ENCODE peak calls at places on chromosomes 1 and 21, in five cellular contexts. One of them, this sample, is unnamed.

GRCh38 chr1:6342031-6342430 is 51.5 kb downstream of the ACOT7 start:
- DNase-seq in glutamatergic neuron: peak
- DNase-seq in progenitor cell of endocrine pancreas: no peak
- DNase-seq in NT2/D1: no peak
- DNase-seq in NCI-H1105 treated with DMSO at 0.1 percent for 48 hours: no peak
- DNase-seq in this sample: no peak

GRCh38 chr1:59220356-59220755 is 76.5 kb upstream of the FGGY start:
- DNase-seq in glutamatergic neuron: no peak
- DNase-seq in NT2/D1: no peak
- DNase-seq in progenitor cell of endocrine pancreas: no peak
- DNase-seq in NCI-H1105 treated with DMSO at 0.1 percent for 48 hours: no peak
- DNase-seq in this sample: no peak

GRCh38 chr21:28554660-28555475 is 437.8 kb downstream of the LTN1 start:
- DNase-seq in NT2/D1: peak
- DNase-seq in NCI-H1105 treated with DMSO at 0.1 percent for 48 hours: no peak
- DNase-seq in glutamatergic neuron: no peak
- DNase-seq in progenitor cell of endocrine pancreas: no peak
- DNase-seq in this sample: no peak

GRCh38 chr21:17981060-17981459 is 161.9 kb upstream of the C21orf91 start:
- DNase-seq in NCI-H1105 treated with DMSO at 0.1 percent for 48 hours: no peak
- DNase-seq in progenitor cell of endocrine pancreas: no peak
- DNase-seq in glutamatergic neuron: no peak
- DNase-seq in NT2/D1: no peak
- DNase-seq in this sample: no peak

GRCh38 chr1:106700151-106700550 is 356.3 kb upstream of the PRMT6 start:
- DNase-seq in NCI-H1105 treated with DMSO at 0.1 percent for 48 hours: no peak
- DNase-seq in glutamatergic neuron: no peak
- DNase-seq in NT2/D1: no peak
- DNase-seq in progenitor cell of endocrine pancreas: no peak
- DNase-seq in this sample: no peak

GRCh38 chr1:66282343-66282852 is 251.6 kb upstream of the SGIP1 start:
- DNase-seq in NCI-H1105 treated with DMSO at 0.1 percent for 48 hours: no peak
- DNase-seq in glutamatergic neuron: no peak
- DNase-seq in NT2/D1: no peak
- DNase-seq in progenitor cell of endocrine pancreas: no peak
- DNase-seq in this sample: peak

GRCh38 chr1:183873642-183874041 is 68.7 kb downstream of the RGL1 start:
- DNase-seq in NT2/D1: no peak
- DNase-seq in progenitor cell of endocrine pancreas: no peak
- DNase-seq in glutamatergic neuron: no peak
- DNase-seq in NCI-H1105 treated with DMSO at 0.1 percent for 48 hours: no peak
- DNase-seq in this sample: no peak

GRCh38 chr21:43345746-43346409 is 81.1 kb downstream of the SIK1 start:
- DNase-seq in glutamatergic neuron: no peak
- DNase-seq in NCI-H1105 treated with DMSO at 0.1 percent for 48 hours: no peak
- DNase-seq in NT2/D1: no peak
- DNase-seq in progenitor cell of endocrine pancreas: no peak
- DNase-seq in this sample: no peak

GRCh38 chr1:62194651-62195282 is at the start of gene L1TD1:
- DNase-seq in progenitor cell of endocrine pancreas: no peak
- DNase-seq in NT2/D1: peak
- DNase-seq in NCI-H1105 treated with DMSO at 0.1 percent for 48 hours: no peak
- DNase-seq in glutamatergic neuron: peak
- DNase-seq in this sample: no peak

GRCh38 chr1:30725450-30726095 is 2.2 kb upstream of the MATN1 start:
- DNase-seq in progenitor cell of endocrine pancreas: no peak
- DNase-seq in NT2/D1: no peak
- DNase-seq in NCI-H1105 treated with DMSO at 0.1 percent for 48 hours: no peak
- DNase-seq in glutamatergic neuron: no peak
- DNase-seq in this sample: no peak

GRCh38 chr1:99825098-99825497 is 25.1 kb upstream of the AGL start:
- DNase-seq in glutamatergic neuron: no peak
- DNase-seq in NT2/D1: no peak
- DNase-seq in progenitor cell of endocrine pancreas: no peak
- DNase-seq in NCI-H1105 treated with DMSO at 0.1 percent for 48 hours: no peak
- DNase-seq in this sample: no peak

GRCh38 chr1:109718495-109718894 is 6.4 kb downstream of the GSTM5 start:
- DNase-seq in NCI-H1105 treated with DMSO at 0.1 percent for 48 hours: no peak
- DNase-seq in progenitor cell of endocrine pancreas: no peak
- DNase-seq in glutamatergic neuron: no peak
- DNase-seq in NT2/D1: no peak
- DNase-seq in this sample: no peak

GRCh38 chr1:6265173-6265572 is 4.3 kb upstream of the GPR153 start:
- DNase-seq in NT2/D1: no peak
- DNase-seq in progenitor cell of endocrine pancreas: no peak
- DNase-seq in NCI-H1105 treated with DMSO at 0.1 percent for 48 hours: no peak
- DNase-seq in glutamatergic neuron: no peak
- DNase-seq in this sample: no peak

GRCh38 chr1:11654571-11655262 is at the start of gene FBXO44:
- DNase-seq in glutamatergic neuron: peak
- DNase-seq in NT2/D1: no peak
- DNase-seq in NCI-H1105 treated with DMSO at 0.1 percent for 48 hours: peak
- DNase-seq in progenitor cell of endocrine pancreas: no peak
- DNase-seq in this sample: peak

GRCh38 chr1:21950734-21951575 is 13.8 kb upstream of the HSPG2 start:
- DNase-seq in NT2/D1: no peak
- DNase-seq in NCI-H1105 treated with DMSO at 0.1 percent for 48 hours: no peak
- DNase-seq in glutamatergic neuron: no peak
- DNase-seq in progenitor cell of endocrine pancreas: no peak
- DNase-seq in this sample: no peak

GRCh38 chr1:46807046-46807972 is 8.5 kb downstream of the CYP4B1 start:
- DNase-seq in progenitor cell of endocrine pancreas: no peak
- DNase-seq in NCI-H1105 treated with DMSO at 0.1 percent for 48 hours: no peak
- DNase-seq in glutamatergic neuron: no peak
- DNase-seq in NT2/D1: no peak
- DNase-seq in this sample: no peak

GRCh38 chr21:16644690-16645089 is 868.2 kb upstream of the CXADR start:
- DNase-seq in progenitor cell of endocrine pancreas: no peak
- DNase-seq in NT2/D1: no peak
- DNase-seq in NCI-H1105 treated with DMSO at 0.1 percent for 48 hours: no peak
- DNase-seq in glutamatergic neuron: no peak
- DNase-seq in this sample: no peak

GRCh38 chr1:8259498-8260290 is 58.2 kb upstream of the SLC45A1 start:
- DNase-seq in NCI-H1105 treated with DMSO at 0.1 percent for 48 hours: peak
- DNase-seq in progenitor cell of endocrine pancreas: no peak
- DNase-seq in glutamatergic neuron: no peak
- DNase-seq in NT2/D1: no peak
- DNase-seq in this sample: no peak

GRCh38 chr1:162991444-162991843 is 77.7 kb upstream of the RGS4 start:
- DNase-seq in progenitor cell of endocrine pancreas: no peak
- DNase-seq in NT2/D1: no peak
- DNase-seq in glutamatergic neuron: no peak
- DNase-seq in NCI-H1105 treated with DMSO at 0.1 percent for 48 hours: no peak
- DNase-seq in this sample: no peak

GRCh38 chr1:27503961-27504587 is 14.1 kb upstream of the WASF2 start:
- DNase-seq in progenitor cell of endocrine pancreas: no peak
- DNase-seq in NCI-H1105 treated with DMSO at 0.1 percent for 48 hours: no peak
- DNase-seq in glutamatergic neuron: no peak
- DNase-seq in NT2/D1: no peak
- DNase-seq in this sample: no peak

GRCh38 chr1:6357243-6357929 is 36.2 kb downstream of the ACOT7 start:
- DNase-seq in NCI-H1105 treated with DMSO at 0.1 percent for 48 hours: no peak
- DNase-seq in progenitor cell of endocrine pancreas: no peak
- DNase-seq in NT2/D1: no peak
- DNase-seq in glutamatergic neuron: no peak
- DNase-seq in this sample: no peak

GRCh38 chr1:89587728-89588127 is 45.2 kb upstream of the LRRC8C start:
- DNase-seq in NT2/D1: no peak
- DNase-seq in progenitor cell of endocrine pancreas: no peak
- DNase-seq in NCI-H1105 treated with DMSO at 0.1 percent for 48 hours: no peak
- DNase-seq in glutamatergic neuron: no peak
- DNase-seq in this sample: no peak

GRCh38 chr1:5585256-5585655 is 407.0 kb downstream of the NPHP4 start:
- DNase-seq in NCI-H1105 treated with DMSO at 0.1 percent for 48 hours: no peak
- DNase-seq in NT2/D1: no peak
- DNase-seq in progenitor cell of endocrine pancreas: no peak
- DNase-seq in glutamatergic neuron: no peak
- DNase-seq in this sample: no peak